ENCODE peak calls at places on chromosomes 3 and 15, in five cellular contexts. U is suprapubic skin, L is kidney epithelial cell, X is cardiac fibroblast, R is GM12865. K is an unnamed sample.

GRCh38 chr3:86814321-86814720 is 176.6 kb downstream of the VGLL3 start:
- DNase-seq in R (no peak), L (no peak), U (no peak), X (no peak), K (no peak)

GRCh38 chr3:162534431-162534830 is 1037.8 kb downstream of the OTOL1 start:
- DNase-seq in L (no peak), U (no peak), R (no peak), X (no peak), K (no peak)

GRCh38 chr3:186821429-186822367 is 15.4 kb upstream of the RFC4 start:
- DNase-seq in U (no peak), X (peak), R (peak), L (no peak), K (no peak)

GRCh38 chr3:121488628-121489027 is 57.2 kb downstream of the POLQ start:
- DNase-seq in L (no peak), U (no peak), R (no peak), X (no peak), K (no peak)

GRCh38 chr15:77420610-77421369 is at the start of gene HMG20A:
- DNase-seq in R (peak), X (peak), U (peak), L (no peak), K (peak)

GRCh38 chr15:87712211-87712610 is 544.3 kb downstream of the NTRK3 start:
- DNase-seq in U (no peak), X (no peak), L (no peak), R (no peak), K (no peak)

GRCh38 chr3:126846316-126846715 is 136.6 kb upstream of the PLXNA1 start:
- DNase-seq in U (no peak), X (peak), L (no peak), R (no peak), K (no peak)

GRCh38 chr3:165830746-165831145 is 6.5 kb downstream of the BCHE start:
- DNase-seq in L (no peak), U (no peak), X (no peak), R (no peak), K (no peak)

GRCh38 chr3:49132437-49133225 is at the start of gene LAMB2:
- DNase-seq in L (peak), U (peak), X (peak), R (no peak), K (no peak)

GRCh38 chr3:160840590-160840989 is 84.6 kb downstream of the PPM1L start:
- DNase-seq in L (no peak), X (no peak), R (no peak), U (no peak), K (no peak)

GRCh38 chr3:52488746-52489145 is 6.4 kb upstream of the STAB1 start:
- DNase-seq in R (no peak), X (no peak), U (no peak), L (no peak), K (no peak)

GRCh38 chr3:10352146-10352911 is 31.4 kb upstream of the SEC13 start:
- DNase-seq in U (no peak), X (peak), L (peak), R (no peak), K (no peak)

GRCh38 chr15:30924353-30924752 is 20.6 kb downstream of the FAN1 start:
- DNase-seq in L (no peak), X (peak), U (no peak), R (no peak), K (no peak)

GRCh38 chr3:102037209-102037608 is 187.9 kb downstream of the NFKBIZ start:
- DNase-seq in L (no peak), R (no peak), X (peak), U (no peak), K (no peak)

GRCh38 chr15:60353245-60353940 is 44.4 kb downstream of the ANXA2 start:
- DNase-seq in U (no peak), X (no peak), R (no peak), L (no peak), K (no peak)

GRCh38 chr3:154568064-154568463 is 138.1 kb upstream of the GPR149 start:
- DNase-seq in U (no peak), X (no peak), L (no peak), R (no peak), K (no peak)

GRCh38 chr15:36936652-36937051 is 163.7 kb downstream of the MEIS2 start:
- DNase-seq in R (no peak), U (no peak), L (no peak), X (peak), K (no peak)

GRCh38 chr15:69298697-69299441 is at the start of gene PAQR5:
- DNase-seq in X (peak), U (no peak), L (no peak), R (no peak), K (no peak)

GRCh38 chr3:67228136-67228535 is 230.0 kb downstream of the KBTBD8 start:
- DNase-seq in U (no peak), L (no peak), X (no peak), R (no peak), K (no peak)

GRCh38 chr3:134395103-134395502 is 20.9 kb upstream of the AMOTL2 start:
- DNase-seq in R (no peak), L (no peak), X (no peak), U (no peak), K (no peak)

GRCh38 chr15:40306908-40307307 is 827 bp downstream of the PLCB2 start:
- DNase-seq in U (no peak), L (no peak), R (no peak), X (no peak), K (no peak)
- H3K4me3 ChIP-seq in U (peak), L (no peak), R (peak), X (no peak), K (no peak)

GRCh38 chr3:191762323-191762960 is 301.5 kb downstream of the PYDC2 start:
- DNase-seq in U (no peak), L (peak), R (no peak), X (peak), K (peak)

GRCh38 chr3:191768421-191768820 is 307.5 kb downstream of the PYDC2 start:
- DNase-seq in X (no peak), U (no peak), L (no peak), R (peak), K (no peak)
- TF ChIP-seq CTCF in X (no peak), U (no peak), L (no peak), R (peak), K (peak)

DNA sequence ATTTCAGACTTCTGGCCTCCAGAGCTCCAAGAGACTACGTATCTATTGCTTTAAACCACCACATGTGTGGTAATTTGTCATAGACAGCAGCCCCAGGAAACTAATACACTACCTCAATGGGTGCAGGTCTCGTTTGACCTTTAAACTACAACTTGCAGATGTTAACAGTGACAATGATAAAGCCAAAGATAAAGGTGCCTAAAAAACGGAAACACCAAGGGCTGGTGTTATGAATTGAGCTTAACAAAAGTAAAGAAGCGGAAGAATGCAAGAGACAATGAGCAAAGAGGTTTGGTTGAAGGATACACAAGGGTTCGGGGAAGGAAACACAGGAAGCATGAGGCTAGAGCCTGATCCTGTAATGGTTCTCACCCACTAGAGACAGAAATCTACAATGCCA is 50.8 kb downstream of the RFTN1 start:
- DNase-seq in X (no peak), R (no peak), U (no peak), L (no peak), K (no peak)
- H3K4me3 ChIP-seq in X (no peak), R (no peak), U (no peak), L (no peak), K (no peak)

DNA sequence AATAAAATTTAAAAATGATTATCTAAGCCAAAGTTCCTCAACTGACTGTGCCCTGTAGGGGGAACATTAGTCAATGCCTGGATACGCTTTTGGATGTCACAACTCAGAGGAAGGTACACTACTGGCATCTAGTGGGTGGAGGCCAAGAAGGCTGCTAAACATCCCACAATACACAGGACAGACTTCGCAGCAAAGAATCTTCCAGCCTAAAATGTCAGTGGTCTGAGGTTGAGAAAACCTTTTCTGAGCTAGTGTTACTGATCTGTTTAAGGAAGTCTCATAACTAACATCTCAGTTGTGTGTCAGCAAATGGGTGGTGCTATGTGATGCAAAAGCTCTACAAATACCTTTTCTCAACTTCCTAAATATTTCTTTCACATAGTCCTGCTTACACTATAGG is 20.9 kb upstream of the LDHAL6B start:
- DNase-seq in L (no peak), R (no peak), X (no peak), U (peak), K (no peak)
- TF ChIP-seq CTCF in L (no peak), R (no peak), X (no peak), U (no peak), K (peak)

GRCh38 chr3:117059054-117059989 is 349.7 kb downstream of the TUSC7 start:
- DNase-seq in L (no peak), R (peak), X (peak), U (no peak), K (no peak)

GRCh38 chr3:117054551-117054950 is 345.0 kb downstream of the TUSC7 start:
- DNase-seq in L (no peak), R (no peak), X (no peak), U (no peak), K (no peak)

GRCh38 chr3:117063910-117064309 is 354.3 kb downstream of the TUSC7 start:
- DNase-seq in L (no peak), R (no peak), U (no peak), X (peak), K (peak)

DNA sequence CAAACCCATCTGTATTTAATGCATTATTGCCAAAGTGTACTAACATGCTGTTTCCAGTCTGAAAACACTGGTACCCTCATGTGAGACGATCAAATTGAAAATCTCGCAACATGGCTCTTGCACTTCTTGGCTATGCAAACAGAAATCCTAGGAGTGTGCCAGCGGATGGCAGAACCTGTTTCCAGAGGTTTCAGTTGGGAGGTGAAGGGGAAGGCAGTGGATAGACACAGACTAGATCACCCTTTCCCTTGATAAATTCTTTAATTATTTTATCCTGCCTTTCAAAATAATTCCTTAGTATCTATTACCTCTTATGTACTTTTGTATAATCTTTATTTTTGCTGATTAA is 350.4 kb downstream of the TUSC7 start:
- DNase-seq in X (no peak), L (no peak), U (no peak), R (no peak), K (no peak)
- H3K4me3 ChIP-seq in X (no peak), L (no peak), U (no peak), R (no peak), K (no peak)

DNA sequence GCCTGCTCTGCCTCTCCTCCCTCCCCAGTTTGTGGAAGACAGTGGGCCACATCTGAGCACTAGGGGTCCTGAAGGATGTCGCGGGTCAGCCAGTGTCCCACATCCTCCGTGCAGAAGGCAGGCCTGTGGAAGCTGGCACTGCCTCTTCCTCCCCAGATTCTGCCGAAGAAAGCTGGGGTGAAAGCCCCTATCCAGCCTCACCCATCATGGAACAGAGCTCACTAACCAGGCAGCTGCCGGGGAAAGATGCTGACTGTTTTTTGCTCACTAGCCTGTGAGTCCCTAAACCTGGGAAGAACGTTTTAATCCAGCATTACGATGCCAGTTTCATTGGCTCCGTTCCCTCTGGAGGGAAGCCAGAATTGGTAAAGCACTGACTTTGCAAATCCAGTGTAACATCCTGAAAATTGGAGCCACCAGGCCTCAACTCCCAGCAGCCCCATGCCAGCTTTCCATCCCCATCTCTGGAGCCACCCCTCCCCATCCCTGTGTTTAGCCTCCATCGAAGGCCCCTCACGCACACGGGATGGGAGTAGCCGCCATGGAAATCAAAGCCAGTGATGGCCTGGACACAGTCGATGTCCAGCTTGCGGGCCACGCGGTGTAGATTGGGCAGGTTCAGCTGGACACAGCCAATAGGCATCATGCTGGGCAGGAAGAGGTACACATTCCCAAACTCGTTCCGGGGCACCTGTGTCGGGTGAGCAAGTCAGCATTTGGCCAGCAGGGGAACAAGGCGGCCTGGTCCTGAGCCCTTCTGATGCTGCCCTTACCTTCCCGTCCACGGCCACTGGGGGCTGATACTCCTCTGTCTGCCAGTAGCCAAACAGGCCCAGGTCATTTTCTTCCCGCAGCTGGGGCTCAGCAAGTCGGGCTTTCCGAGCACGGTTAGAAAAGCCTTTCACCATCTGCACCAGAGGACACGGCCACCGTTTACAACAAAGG is 23.5 kb downstream of the TMEM43 start:
- DNase-seq in X (no peak), L (no peak), U (no peak), R (no peak), K (no peak)
- TF ChIP-seq CTCF in X (peak), L (peak), U (no peak), R (no peak), K (peak)